ENCODE peak calls at places on chromosome 20, in eight cellular contexts. E is cardiac muscle cell; O is WERI-Rb-1; W is CD4-positive, alpha-beta T cell; Z is hepatocyte; Y is fibroblast of lung; Q is heart left ventricle; S is aorta. F is an unnamed sample.
A peak's percentile ranks its signal among the peaks of the same experiment; 100 is the strongest.

GRCh38 chr20:13028673-13029072 is 19.9 kb downstream of the SPTLC3 start:
- DNase-seq in Z (no peak), S (no peak), E (peak; percentile 18), O (no peak), W (no peak), Q (no peak), Y (peak; percentile 32), F (no peak)

GRCh38 chr20:43900062-43900461 is 14.6 kb upstream of the TOX2 start:
- DNase-seq in O (no peak), W (no peak), S (no peak), E (no peak), Z (no peak), Q (no peak), Y (no peak), F (no peak)

GRCh38 chr20:21702553-21703467 is 2.7 kb upstream of the PAX1 start:
- DNase-seq in O (peak; percentile 32), Y (peak; percentile 0), W (no peak), E (peak; percentile 47), Z (peak; percentile 81), Q (no peak), S (peak; percentile 84), F (no peak)

GRCh38 chr20:59350330-59351147 is 50.1 kb downstream of the EDN3 start:
- DNase-seq in S (no peak), Y (no peak), E (no peak), O (no peak), Q (no peak), Z (peak; percentile 30), W (no peak), F (no peak)

GRCh38 chr20:2476742-2477615 is 6.4 kb upstream of the SNRPB start:
- DNase-seq in Q (no peak), Z (no peak), E (no peak), S (no peak), W (no peak), O (no peak), Y (no peak), F (no peak)

GRCh38 chr20:17610566-17611289 is 40.9 kb downstream of the DSTN start:
- DNase-seq in E (no peak), S (peak; percentile 77), O (no peak), Y (peak; percentile 19), Q (no peak), Z (no peak), W (peak; percentile 42), F (peak; percentile 51)

GRCh38 chr20:50245561-50246366 is 55.1 kb downstream of the CEBPB start:
- DNase-seq in Q (no peak), W (no peak), O (no peak), Z (peak; percentile 58), Y (peak; percentile 69), S (no peak), E (peak; percentile 74), F (no peak)

GRCh38 chr20:37348643-37349516 is 2.9 kb downstream of the SRC start:
- DNase-seq in E (no peak), W (no peak), S (no peak), Q (no peak), Z (no peak), Y (no peak), O (no peak), F (no peak)

GRCh38 chr20:50005378-50006020 is 22.7 kb downstream of the SNAI1 start:
- DNase-seq in E (peak; percentile 69), W (no peak), Q (peak; percentile 59), Z (no peak), S (no peak), O (no peak), Y (no peak), F (no peak)

GRCh38 chr20:10217517-10218410 is 866 bp upstream of the SNAP25 start:
- DNase-seq in S (peak; percentile 82), Y (peak; percentile 99), O (peak; percentile 80), W (no peak), Z (peak; percentile 86), E (peak; percentile 99), Q (no peak), F (no peak)

GRCh38 chr20:51688600-51688999 is 79.6 kb downstream of the ATP9A start:
- DNase-seq in W (no peak), Q (no peak), O (no peak), Z (no peak), Y (no peak), E (no peak), S (no peak), F (no peak)
- H3K9me3 ChIP-seq in W (no peaks in the 10 kb centered on the region), Q (no peaks in the 10 kb centered on the region), O (no peaks in the 10 kb centered on the region), Z (no peaks in the 10 kb centered on the region), Y (no peaks in the 10 kb centered on the region), E (no peaks in the 10 kb centered on the region), S (no peaks in the 10 kb centered on the region), F (no peaks in the 10 kb centered on the region)

DNA sequence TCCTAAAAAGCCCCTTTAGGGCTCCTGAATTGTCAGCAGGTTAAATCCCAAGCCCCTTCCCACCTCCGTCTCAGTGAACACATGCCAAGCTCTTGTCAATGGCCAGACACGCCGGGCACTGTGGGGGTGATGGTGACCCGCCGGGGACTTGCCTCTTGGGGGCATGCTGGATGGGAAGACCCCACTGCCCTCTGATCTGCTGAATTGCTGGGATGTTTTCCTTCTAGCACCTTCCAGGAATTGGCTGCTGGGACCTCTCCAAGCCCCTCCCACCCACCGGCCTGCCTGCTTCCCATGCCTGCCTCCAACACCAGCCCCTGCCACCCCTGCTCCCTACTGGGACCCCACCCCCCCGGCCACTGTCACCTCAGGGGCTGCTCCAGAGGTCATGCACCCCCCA is 345.9 kb downstream of the CDH4 start:
- DNase-seq in O (no peak), Y (no peak), Q (no peak), W (no peak), Z (no peak), E (no peak), S (no peak), F (no peak)
- H3K9me3 ChIP-seq in O (peaks cover 14% of the 10 kb centered on the region), Y (no peaks in the 10 kb centered on the region), Q (no peaks in the 10 kb centered on the region), W (peaks cover 5% of the 10 kb centered on the region), Z (no peaks in the 10 kb centered on the region), E (no peaks in the 10 kb centered on the region), S (peaks cover 15% of the 10 kb centered on the region), F (no peaks in the 10 kb centered on the region)

GRCh38 chr20:63545814-63546213 is 1.7 kb downstream of the SRMS start:
- DNase-seq in Q (no peak), Z (no peak), W (no peak), O (no peak), S (no peak), Y (no peak), E (no peak), F (no peak)

GRCh38 chr20:63547484-63548480 is at the start of gene SRMS:
- DNase-seq in S (no peak), Y (no peak), E (no peak), W (no peak), O (peak; percentile 24), Q (no peak), Z (no peak), F (no peak)

GRCh38 chr20:63546256-63546655 is 1.3 kb downstream of the SRMS start:
- DNase-seq in S (no peak), Z (no peak), O (no peak), E (no peak), W (no peak), Q (no peak), Y (no peak), F (no peak)

GRCh38 chr20:63548542-63548941 is 993 bp upstream of the SRMS start:
- DNase-seq in S (no peak), O (peak; percentile 24), Z (no peak), W (no peak), Q (no peak), Y (no peak), E (no peak), F (no peak)

GRCh38 chr20:63546686-63547483 is 664 bp downstream of the SRMS start:
- DNase-seq in Z (no peak), O (peak; percentile 74), W (no peak), S (no peak), Q (no peak), Y (no peak), E (no peak), F (no peak)
- H3K9me3 ChIP-seq in Z (no peaks in the 10 kb centered on the region), O (no peaks in the 10 kb centered on the region), W (no peaks in the 10 kb centered on the region), S (no peaks in the 10 kb centered on the region), Q (no peaks in the 10 kb centered on the region), Y (no peaks in the 10 kb centered on the region), E (no peaks in the 10 kb centered on the region), F (no peaks in the 10 kb centered on the region)

DNA sequence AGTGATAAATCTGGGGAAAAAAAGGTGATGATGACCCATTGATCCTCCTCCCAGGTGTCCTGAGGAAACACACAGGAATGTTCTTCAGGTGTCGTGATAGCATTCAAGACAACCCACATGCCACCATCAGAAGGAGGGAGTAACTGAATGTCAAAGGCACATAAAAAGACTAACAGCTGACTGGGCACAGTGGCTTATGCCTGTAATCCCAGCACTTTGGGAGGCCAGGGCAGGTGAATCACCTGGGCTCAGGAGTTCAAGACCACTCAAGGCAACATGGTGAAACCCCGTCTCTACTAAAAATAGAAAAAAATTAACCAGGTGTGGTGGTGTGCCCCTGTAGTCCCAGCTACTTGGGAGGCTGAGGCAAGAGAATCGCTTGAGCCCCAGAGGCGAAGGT is 82.3 kb upstream of the CST7 start:
- DNase-seq in Z (no peak), W (no peak), O (no peak), S (no peak), E (no peak), Y (no peak), Q (no peak), F (no peak)
- H3K9me3 ChIP-seq in Z (no peaks in the 10 kb centered on the region), W (peaks cover 7% of the 10 kb centered on the region), O (peaks cover 10% of the 10 kb centered on the region), S (peaks cover 5% of the 10 kb centered on the region), E (no peaks in the 10 kb centered on the region), Y (no peaks in the 10 kb centered on the region), Q (no peaks in the 10 kb centered on the region), F (no peaks in the 10 kb centered on the region)

GRCh38 chr20:31355981-31356380 is 12.4 kb upstream of the DEFB118 start:
- DNase-seq in S (no peak), Q (no peak), Z (no peak), W (no peak), E (no peak), Y (peak; percentile 2), O (no peak), F (no peak)
- H3K9me3 ChIP-seq in S (no peaks in the 10 kb centered on the region), Q (no peaks in the 10 kb centered on the region), Z (no peaks in the 10 kb centered on the region), W (no peaks in the 10 kb centered on the region), E (no peaks in the 10 kb centered on the region), Y (no peaks in the 10 kb centered on the region), O (no peaks in the 10 kb centered on the region), F (no peaks in the 10 kb centered on the region)